ENCODE peak calls at places on chromosome 13, in seven cellular contexts. One of them, this sample, is unnamed.

GRCh38 chr13:107807306-107808073 is 407.8 kb downstream of the LIG4 start:
- DNase-seq in psoas muscle: no peak
- DNase-seq in GM20000: no peak
- DNase-seq in transverse colon: no peak
- DNase-seq in uterus: no peak
- DNase-seq in testis: no peak
- DNase-seq in heart right ventricle: no peak
- DNase-seq in this sample: no peak

GRCh38 chr13:40352807-40353562 is 313.5 kb downstream of the FOXO1 start:
- DNase-seq in psoas muscle: peak
- DNase-seq in GM20000: no peak
- DNase-seq in transverse colon: no peak
- DNase-seq in uterus: peak
- DNase-seq in testis: no peak
- DNase-seq in heart right ventricle: no peak
- DNase-seq in this sample: no peak

GRCh38 chr13:45143346-45143751 is 23.0 kb downstream of the GTF2F2 start:
- DNase-seq in psoas muscle: no peak
- DNase-seq in GM20000: no peak
- DNase-seq in transverse colon: no peak
- DNase-seq in uterus: no peak
- DNase-seq in testis: peak
- DNase-seq in heart right ventricle: no peak
- DNase-seq in this sample: no peak

GRCh38 chr13:113078895-113079720 is 26.5 kb upstream of the F7 start:
- DNase-seq in psoas muscle: peak
- DNase-seq in GM20000: no peak
- DNase-seq in transverse colon: no peak
- DNase-seq in uterus: no peak
- DNase-seq in testis: no peak
- DNase-seq in heart right ventricle: no peak
- DNase-seq in this sample: no peak

GRCh38 chr13:85586422-85586831 is 212.8 kb downstream of the SLITRK6 start:
- DNase-seq in psoas muscle: no peak
- DNase-seq in GM20000: no peak
- DNase-seq in transverse colon: no peak
- DNase-seq in uterus: no peak
- DNase-seq in testis: no peak
- DNase-seq in heart right ventricle: no peak
- DNase-seq in this sample: no peak

GRCh38 chr13:54573186-54573585 is 1544.6 kb downstream of the OLFM4 start:
- DNase-seq in psoas muscle: no peak
- DNase-seq in GM20000: no peak
- DNase-seq in transverse colon: no peak
- DNase-seq in uterus: no peak
- DNase-seq in testis: no peak
- DNase-seq in heart right ventricle: no peak
- DNase-seq in this sample: no peak

GRCh38 chr13:45492538-45492937 is 27.8 kb downstream of the COG3 start:
- DNase-seq in psoas muscle: no peak
- DNase-seq in GM20000: no peak
- DNase-seq in transverse colon: no peak
- DNase-seq in uterus: no peak
- DNase-seq in testis: no peak
- DNase-seq in heart right ventricle: no peak
- DNase-seq in this sample: no peak

GRCh38 chr13:45807520-45808099 is 43.9 kb downstream of the SIAH3 start:
- DNase-seq in psoas muscle: no peak
- DNase-seq in GM20000: peak
- DNase-seq in transverse colon: no peak
- DNase-seq in uterus: no peak
- DNase-seq in testis: peak
- DNase-seq in heart right ventricle: no peak
- DNase-seq in this sample: peak

GRCh38 chr13:111856571-111856970 is 210.4 kb upstream of the SOX1 start:
- DNase-seq in psoas muscle: no peak
- DNase-seq in GM20000: no peak
- DNase-seq in transverse colon: no peak
- DNase-seq in uterus: no peak
- DNase-seq in testis: no peak
- DNase-seq in heart right ventricle: no peak
- DNase-seq in this sample: no peak

GRCh38 chr13:31997641-31998040 is 33.9 kb upstream of the FRY start:
- DNase-seq in psoas muscle: no peak
- DNase-seq in GM20000: no peak
- DNase-seq in transverse colon: no peak
- DNase-seq in uterus: no peak
- DNase-seq in testis: no peak
- DNase-seq in heart right ventricle: no peak
- DNase-seq in this sample: no peak

GRCh38 chr13:74040200-74040599 is 94.0 kb downstream of the KLF12 start:
- DNase-seq in psoas muscle: peak
- DNase-seq in GM20000: peak
- DNase-seq in transverse colon: peak
- DNase-seq in uterus: no peak
- DNase-seq in testis: peak
- DNase-seq in heart right ventricle: peak
- DNase-seq in this sample: peak

GRCh38 chr13:71629167-71629566 is 237.8 kb downstream of the DACH1 start:
- DNase-seq in psoas muscle: no peak
- DNase-seq in GM20000: no peak
- DNase-seq in transverse colon: no peak
- DNase-seq in uterus: no peak
- DNase-seq in testis: no peak
- DNase-seq in heart right ventricle: no peak
- DNase-seq in this sample: no peak

GRCh38 chr13:46983881-46984280 is 87.0 kb upstream of the HTR2A start:
- DNase-seq in psoas muscle: no peak
- DNase-seq in GM20000: peak
- DNase-seq in transverse colon: no peak
- DNase-seq in uterus: no peak
- DNase-seq in testis: no peak
- DNase-seq in heart right ventricle: no peak
- DNase-seq in this sample: peak

GRCh38 chr13:81551036-81551435 is 1210.1 kb upstream of the SPRY2 start:
- DNase-seq in psoas muscle: no peak
- DNase-seq in GM20000: no peak
- DNase-seq in transverse colon: no peak
- DNase-seq in uterus: no peak
- DNase-seq in testis: no peak
- DNase-seq in heart right ventricle: no peak
- DNase-seq in this sample: no peak

GRCh38 chr13:36475468-36475867 is 43.2 kb downstream of the CCNA1 start:
- DNase-seq in psoas muscle: no peak
- DNase-seq in GM20000: no peak
- DNase-seq in transverse colon: no peak
- DNase-seq in uterus: no peak
- DNase-seq in testis: no peak
- DNase-seq in heart right ventricle: no peak
- DNase-seq in this sample: no peak

GRCh38 chr13:98778749-98779148 is 26.3 kb upstream of the SLC15A1 start:
- DNase-seq in psoas muscle: no peak
- DNase-seq in GM20000: no peak
- DNase-seq in transverse colon: no peak
- DNase-seq in uterus: no peak
- DNase-seq in testis: no peak
- DNase-seq in heart right ventricle: no peak
- DNase-seq in this sample: no peak

GRCh38 chr13:95643814-95644598 is 500 bp downstream of the DZIP1 start:
- DNase-seq in psoas muscle: peak
- DNase-seq in GM20000: no peak
- DNase-seq in transverse colon: no peak
- DNase-seq in uterus: peak
- DNase-seq in testis: peak
- DNase-seq in heart right ventricle: peak
- DNase-seq in this sample: peak

GRCh38 chr13:48151766-48152165 is 56.9 kb upstream of the MED4 start:
- DNase-seq in psoas muscle: no peak
- DNase-seq in GM20000: no peak
- DNase-seq in transverse colon: no peak
- DNase-seq in uterus: no peak
- DNase-seq in testis: no peak
- DNase-seq in heart right ventricle: no peak
- DNase-seq in this sample: no peak

GRCh38 chr13:26497991-26498423 is 59.5 kb upstream of the WASF3 start:
- DNase-seq in psoas muscle: no peak
- DNase-seq in GM20000: no peak
- DNase-seq in transverse colon: no peak
- DNase-seq in uterus: no peak
- DNase-seq in testis: no peak
- DNase-seq in heart right ventricle: no peak
- DNase-seq in this sample: no peak

GRCh38 chr13:30585748-30586262 is 31.9 kb upstream of the USPL1 start:
- DNase-seq in psoas muscle: no peak
- DNase-seq in GM20000: no peak
- DNase-seq in transverse colon: no peak
- DNase-seq in uterus: no peak
- DNase-seq in testis: no peak
- DNase-seq in heart right ventricle: no peak
- DNase-seq in this sample: no peak

GRCh38 chr13:30577381-30577780 is 40.3 kb upstream of the USPL1 start:
- DNase-seq in psoas muscle: no peak
- DNase-seq in GM20000: peak
- DNase-seq in transverse colon: peak
- DNase-seq in uterus: no peak
- DNase-seq in testis: no peak
- DNase-seq in heart right ventricle: no peak
- DNase-seq in this sample: peak

GRCh38 chr13:30580852-30581502 is 36.7 kb upstream of the USPL1 start:
- DNase-seq in psoas muscle: no peak
- DNase-seq in GM20000: no peak
- DNase-seq in transverse colon: no peak
- DNase-seq in uterus: no peak
- DNase-seq in testis: no peak
- DNase-seq in heart right ventricle: no peak
- DNase-seq in this sample: no peak

GRCh38 chr13:30584332-30584731 is 33.4 kb upstream of the USPL1 start:
- DNase-seq in psoas muscle: no peak
- DNase-seq in GM20000: no peak
- DNase-seq in transverse colon: no peak
- DNase-seq in uterus: no peak
- DNase-seq in testis: no peak
- DNase-seq in heart right ventricle: no peak
- DNase-seq in this sample: no peak

DNA sequence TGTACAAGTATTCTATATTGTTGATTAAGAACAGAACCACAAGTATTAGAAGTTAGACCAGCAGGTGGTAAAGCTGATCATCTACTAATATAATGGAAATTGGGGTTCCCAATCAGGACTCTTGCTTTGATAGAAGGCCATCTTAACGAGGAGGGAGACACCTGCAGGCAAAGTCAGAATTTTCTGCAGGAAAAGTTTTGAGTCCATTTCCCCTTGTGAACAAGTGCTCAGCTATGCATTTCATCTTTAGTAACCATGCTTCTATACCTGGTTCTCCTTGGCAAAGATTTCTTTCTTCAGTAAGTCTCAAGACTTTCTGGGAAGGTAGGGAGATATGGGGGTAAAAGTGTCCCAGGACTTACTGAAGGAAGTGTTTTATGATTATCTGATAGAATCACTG is 36.1 kb upstream of the USPL1 start:
- DNase-seq in psoas muscle: no peak
- DNase-seq in GM20000: peak
- DNase-seq in transverse colon: no peak
- DNase-seq in uterus: no peak
- DNase-seq in testis: no peak
- DNase-seq in heart right ventricle: no peak
- DNase-seq in this sample: peak
- TF ChIP-seq CTCF in psoas muscle: no peak
- TF ChIP-seq CTCF in GM20000: no peak
- TF ChIP-seq CTCF in transverse colon: peak
- TF ChIP-seq CTCF in uterus: peak
- TF ChIP-seq CTCF in testis: no peak
- TF ChIP-seq CTCF in heart right ventricle: peak
- TF ChIP-seq CTCF in this sample: peak

DNA sequence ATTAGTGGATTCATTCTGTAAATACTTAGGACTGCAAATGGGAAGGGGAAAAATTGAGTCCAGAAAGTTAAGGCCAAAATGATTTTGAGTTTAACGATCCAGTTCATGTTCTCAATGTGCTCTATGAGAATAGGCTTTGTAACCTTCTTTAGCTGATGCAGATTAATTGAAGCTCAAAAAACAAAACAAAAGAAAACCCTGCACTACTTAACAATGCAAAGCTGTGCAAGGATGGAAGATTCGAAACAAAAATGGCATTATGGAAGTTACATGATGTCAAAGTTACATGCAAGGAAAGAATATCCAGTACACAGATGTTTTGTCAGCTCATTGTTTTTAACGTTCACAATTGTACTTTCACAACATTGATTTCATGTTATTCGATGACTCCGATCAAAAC is 79.2 kb upstream of the RAP2A start:
- DNase-seq in psoas muscle: no peak
- DNase-seq in GM20000: no peak
- DNase-seq in transverse colon: no peak
- DNase-seq in uterus: no peak
- DNase-seq in testis: no peak
- DNase-seq in heart right ventricle: no peak
- DNase-seq in this sample: no peak
- TF ChIP-seq CTCF in psoas muscle: no peak
- TF ChIP-seq CTCF in GM20000: no peak
- TF ChIP-seq CTCF in transverse colon: no peak
- TF ChIP-seq CTCF in uterus: no peak
- TF ChIP-seq CTCF in testis: no peak
- TF ChIP-seq CTCF in heart right ventricle: no peak
- TF ChIP-seq CTCF in this sample: no peak

DNA sequence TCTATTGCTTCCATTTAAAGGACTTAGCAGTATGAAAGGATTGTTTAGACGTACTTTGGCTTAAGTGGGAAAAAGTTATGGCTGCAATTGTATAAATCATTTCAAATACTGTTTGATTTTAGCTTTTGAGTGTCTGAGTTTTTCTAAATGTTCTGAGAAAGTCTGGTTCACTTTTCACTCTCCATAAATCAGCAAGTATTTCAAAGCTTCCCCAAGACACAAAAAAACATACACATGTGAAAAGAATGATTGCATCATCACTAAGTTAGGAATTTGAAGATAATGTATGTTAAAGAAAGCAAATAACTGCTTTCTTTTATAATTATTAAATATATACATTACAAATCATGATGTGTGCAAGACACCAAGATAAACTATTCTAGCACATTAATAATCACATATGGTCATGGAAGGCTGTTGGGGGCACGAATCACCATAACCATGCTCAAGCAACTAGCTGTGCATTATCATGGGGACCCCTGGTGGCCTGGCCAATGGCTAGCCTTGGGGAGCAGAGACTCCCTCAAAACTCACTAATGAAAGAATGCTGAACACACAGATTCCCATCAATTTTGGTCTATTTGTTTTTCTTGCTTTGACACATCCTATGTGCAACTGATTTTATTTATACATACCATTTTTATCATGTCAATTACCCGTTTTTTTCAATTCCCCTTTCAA is 111.1 kb downstream of the MIPEP start:
- DNase-seq in psoas muscle: no peak
- DNase-seq in GM20000: no peak
- DNase-seq in transverse colon: no peak
- DNase-seq in uterus: no peak
- DNase-seq in testis: no peak
- DNase-seq in heart right ventricle: no peak
- DNase-seq in this sample: no peak
- TF ChIP-seq CTCF in psoas muscle: no peak
- TF ChIP-seq CTCF in GM20000: peak
- TF ChIP-seq CTCF in transverse colon: no peak
- TF ChIP-seq CTCF in uterus: no peak
- TF ChIP-seq CTCF in testis: no peak
- TF ChIP-seq CTCF in heart right ventricle: peak
- TF ChIP-seq CTCF in this sample: peak

GRCh38 chr13:24858953-24859352 is 95.0 kb downstream of the RNF17 start:
- DNase-seq in psoas muscle: no peak
- DNase-seq in GM20000: no peak
- DNase-seq in transverse colon: no peak
- DNase-seq in uterus: no peak
- DNase-seq in testis: no peak
- DNase-seq in heart right ventricle: no peak
- DNase-seq in this sample: no peak
- TF ChIP-seq CTCF in psoas muscle: no peak
- TF ChIP-seq CTCF in GM20000: no peak
- TF ChIP-seq CTCF in transverse colon: no peak
- TF ChIP-seq CTCF in uterus: no peak
- TF ChIP-seq CTCF in testis: no peak
- TF ChIP-seq CTCF in heart right ventricle: no peak
- TF ChIP-seq CTCF in this sample: no peak